ENCODE peak calls at places on chromosomes 16 and 17, in seven cellular contexts. H, W, Q, M, R, E and J are unnamed samples.

GRCh38 chr17:81509048-81509686 is 3.4 kb downstream of the ACTG1 start:
- DNase-seq in H (no peak), W (no peak), Q (no peak), M (no peak), R (no peak), E (no peak), J (no peak)

GRCh38 chr17:17917394-17917793 is 54.8 kb downstream of the TOM1L2 start:
- DNase-seq in H (no peak), W (no peak), Q (no peak), M (no peak), R (no peak), E (no peak), J (no peak)

GRCh38 chr17:17506181-17506741 is 10.1 kb upstream of the RASD1 start:
- DNase-seq in H (no peak), W (no peak), Q (no peak), M (no peak), R (no peak), E (no peak), J (no peak)

GRCh38 chr17:77441130-77441920 is 300.6 kb downstream of the SEC14L1 start:
- DNase-seq in H (peak; percentile 44), W (no peak), Q (peak; percentile 54), M (peak; percentile 68), R (no peak), E (no peak), J (peak; percentile 64)

GRCh38 chr17:65503557-65503956 is 57.9 kb downstream of the AXIN2 start:
- DNase-seq in H (no peak), W (no peak), Q (no peak), M (no peak), R (no peak), E (no peak), J (no peak)

GRCh38 chr17:21039839-21040575 is 2.8 kb downstream of the USP22 start:
- DNase-seq in H (no peak), W (no peak), Q (no peak), M (no peak), R (no peak), E (no peak), J (no peak)

GRCh38 chr16:82655315-82655714 is 28.5 kb downstream of the CDH13 start:
- DNase-seq in H (peak; percentile 27), W (no peak), Q (peak; percentile 44), M (peak; percentile 63), R (peak; percentile 38), E (no peak), J (peak; percentile 46)

GRCh38 chr16:86122681-86123342 is 223.8 kb downstream of the IRF8 start:
- DNase-seq in H (no peak), W (no peak), Q (no peak), M (no peak), R (no peak), E (no peak), J (no peak)

GRCh38 chr16:86824751-86825310 is 246.5 kb downstream of the FOXL1 start:
- DNase-seq in H (no peak), W (no peak), Q (no peak), M (no peak), R (no peak), E (no peak), J (no peak)

GRCh38 chr17:77286641-77287431 is 146.1 kb downstream of the SEC14L1 start:
- DNase-seq in H (no peak), W (peak; percentile 95), Q (no peak), M (no peak), R (peak; percentile 37), E (no peak), J (no peak)

GRCh38 chr17:44308865-44309264 is 464 bp downstream of the RUNDC3A start:
- DNase-seq in H (no peak), W (no peak), Q (no peak), M (no peak), R (no peak), E (no peak), J (no peak)

GRCh38 chr16:73025506-73026131 is 22.3 kb downstream of the ZFHX3 start:
- DNase-seq in H (no peak), W (no peak), Q (no peak), M (no peak), R (no peak), E (no peak), J (no peak)

GRCh38 chr17:33318241-33318640 is 25.1 kb upstream of the ASIC2 start:
- DNase-seq in H (no peak), W (no peak), Q (no peak), M (no peak), R (no peak), E (no peak), J (no peak)

GRCh38 chr16:5386989-5387388 is 289.4 kb upstream of the EEF2KMT start:
- DNase-seq in H (no peak), W (no peak), Q (no peak), M (no peak), R (no peak), E (no peak), J (no peak)

GRCh38 chr17:56085576-56086267 is 67.6 kb upstream of the ANKFN1 start:
- DNase-seq in H (no peak), W (no peak), Q (no peak), M (no peak), R (no peak), E (no peak), J (no peak)

GRCh38 chr17:4476017-4476416 is 22.7 kb upstream of the SPNS2 start:
- DNase-seq in H (no peak), W (no peak), Q (no peak), M (no peak), R (no peak), E (no peak), J (no peak)

GRCh38 chr16:19094542-19095365 is 19.0 kb upstream of the ITPRIPL2 start:
- DNase-seq in H (no peak), W (no peak), Q (no peak), M (no peak), R (no peak), E (no peak), J (no peak)

GRCh38 chr17:6712058-6712853 is 913 bp downstream of the SLC13A5 start:
- DNase-seq in H (no peak), W (no peak), Q (no peak), M (no peak), R (no peak), E (no peak), J (no peak)

GRCh38 chr16:11896776-11897175 is 19.0 kb downstream of the GSPT1 start:
- DNase-seq in H (no peak), W (no peak), Q (no peak), M (no peak), R (no peak), E (no peak), J (no peak)

GRCh38 chr17:38419508-38419981 is 8.7 kb upstream of the ARHGAP23 start:
- DNase-seq in H (no peak), W (no peak), Q (no peak), M (no peak), R (no peak), E (no peak), J (no peak)

GRCh38 chr17:46995841-46996571 is 17.0 kb upstream of the RPRML start:
- DNase-seq in H (no peak), W (no peak), Q (no peak), M (no peak), R (no peak), E (no peak), J (no peak)

GRCh38 chr17:50071692-50072091 is 15.8 kb downstream of the ITGA3 start:
- DNase-seq in H (no peak), W (no peak), Q (no peak), M (no peak), R (no peak), E (no peak), J (no peak)

GRCh38 chr17:72447251-72447640 is 326.4 kb downstream of the SOX9 start:
- DNase-seq in H (no peak), W (no peak), Q (no peak), M (no peak), R (no peak), E (no peak), J (no peak)

GRCh38 chr17:1783834-1784611 is 22.2 kb downstream of the SERPINF1 start:
- DNase-seq in H (no peak), W (peak; percentile 68), Q (no peak), M (no peak), R (peak; percentile 82), E (no peak), J (no peak)